ENCODE peak calls at places on chromosomes 13 and 19, in four cellular contexts. One of them, this sample, is unnamed.

GRCh38 chr13:84088996-84089395 is 206.7 kb upstream of the SLITRK1 start:
- DNase-seq in colonic mucosa: no peak
- DNase-seq in left lung: no peak
- DNase-seq in tibial nerve: no peak
- DNase-seq in this sample: no peak

GRCh38 chr13:109989155-109989554 is 202.8 kb upstream of the IRS2 start:
- DNase-seq in colonic mucosa: no peak
- DNase-seq in left lung: no peak
- DNase-seq in tibial nerve: no peak
- DNase-seq in this sample: no peak

GRCh38 chr19:47375694-47376588 is 26.8 kb downstream of the DHX34 start:
- DNase-seq in colonic mucosa: no peak
- DNase-seq in left lung: peak
- DNase-seq in tibial nerve: no peak
- DNase-seq in this sample: no peak

GRCh38 chr19:10173527-10173926 is 21.2 kb downstream of the DNMT1 start:
- DNase-seq in colonic mucosa: no peak
- DNase-seq in left lung: peak
- DNase-seq in tibial nerve: no peak
- DNase-seq in this sample: no peak

GRCh38 chr13:111074826-111075225 is 40.3 kb upstream of the ARHGEF7 start:
- DNase-seq in colonic mucosa: no peak
- DNase-seq in left lung: no peak
- DNase-seq in tibial nerve: no peak
- DNase-seq in this sample: no peak

GRCh38 chr13:28545583-28546333 is 50.8 kb upstream of the FLT1 start:
- DNase-seq in colonic mucosa: peak
- DNase-seq in left lung: no peak
- DNase-seq in tibial nerve: no peak
- DNase-seq in this sample: no peak

GRCh38 chr13:74040200-74040599 is 94.0 kb downstream of the KLF12 start:
- DNase-seq in colonic mucosa: peak
- DNase-seq in left lung: no peak
- DNase-seq in tibial nerve: no peak
- DNase-seq in this sample: no peak

GRCh38 chr13:32031025-32031814 is at the start of gene FRY:
- DNase-seq in colonic mucosa: peak
- DNase-seq in left lung: peak
- DNase-seq in tibial nerve: peak
- DNase-seq in this sample: peak

GRCh38 chr19:10230155-10230903 is 802 bp downstream of the S1PR2 start:
- DNase-seq in colonic mucosa: peak
- DNase-seq in left lung: no peak
- DNase-seq in tibial nerve: peak
- DNase-seq in this sample: peak

GRCh38 chr19:11204943-11205349 is 7.6 kb upstream of the KANK2 start:
- DNase-seq in colonic mucosa: no peak
- DNase-seq in left lung: no peak
- DNase-seq in tibial nerve: no peak
- DNase-seq in this sample: no peak

GRCh38 chr19:2527171-2527570 is 51.2 kb downstream of the GADD45B start:
- DNase-seq in colonic mucosa: no peak
- DNase-seq in left lung: peak
- DNase-seq in tibial nerve: no peak
- DNase-seq in this sample: no peak

GRCh38 chr13:114017028-114017630 is 43.3 kb upstream of the C13orf46 start:
- DNase-seq in colonic mucosa: no peak
- DNase-seq in left lung: peak
- DNase-seq in tibial nerve: no peak
- DNase-seq in this sample: no peak
- TF ChIP-seq CTCF in colonic mucosa: no peak
- TF ChIP-seq CTCF in left lung: no peak
- TF ChIP-seq CTCF in tibial nerve: no peak
- TF ChIP-seq CTCF in this sample: no peak

DNA sequence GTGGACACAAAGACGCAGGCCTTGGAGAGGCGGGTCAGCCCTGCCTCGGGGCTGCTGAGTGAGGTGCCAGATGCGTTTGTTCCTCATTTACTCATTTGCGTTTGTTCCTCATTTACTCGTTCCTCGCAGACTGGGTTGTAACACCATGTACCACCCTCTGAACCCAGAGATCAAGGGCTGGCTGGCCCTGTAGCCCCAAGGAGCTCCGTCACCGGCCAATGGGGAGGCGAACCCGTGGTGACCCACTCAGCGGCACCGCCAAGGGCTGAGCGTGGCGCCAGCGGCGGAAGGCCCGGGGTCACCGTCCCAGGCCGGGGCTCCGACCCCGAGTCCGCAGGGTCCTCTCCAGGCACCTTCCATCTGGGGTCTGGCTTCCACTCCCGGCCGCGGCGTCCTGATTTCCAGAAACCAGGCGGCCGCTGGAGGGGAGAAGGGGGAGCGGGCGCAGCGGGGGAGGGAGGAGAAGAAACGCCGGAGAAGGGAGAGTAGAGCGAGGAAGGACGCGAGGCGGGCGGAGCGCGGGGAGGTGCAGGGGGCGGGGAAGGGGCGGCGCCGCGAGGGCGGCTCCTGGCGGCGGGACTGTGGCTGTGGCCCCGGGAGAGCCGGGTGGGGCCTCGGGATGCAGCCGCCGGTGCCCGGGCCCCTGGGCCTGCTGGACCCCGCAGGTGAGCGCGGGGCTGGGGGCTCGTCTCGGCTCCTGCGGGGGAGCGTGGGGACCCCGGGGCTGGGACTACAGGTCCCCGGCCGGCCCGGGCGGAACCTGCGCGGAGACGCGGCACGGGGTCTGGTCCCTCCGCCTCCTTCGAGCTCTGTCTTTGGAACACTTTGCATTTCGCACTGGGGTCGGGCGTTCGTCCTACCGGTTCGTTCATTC is at the start of gene TMEM255B:
- DNase-seq in colonic mucosa: peak
- DNase-seq in left lung: peak
- DNase-seq in tibial nerve: peak
- DNase-seq in this sample: peak
- TF ChIP-seq CTCF in colonic mucosa: peak
- TF ChIP-seq CTCF in left lung: peak
- TF ChIP-seq CTCF in tibial nerve: peak
- TF ChIP-seq CTCF in this sample: peak

GRCh38 chr13:29596064-29596418 is 553 bp upstream of the SLC7A1 start:
- DNase-seq in colonic mucosa: no peak
- DNase-seq in left lung: no peak
- DNase-seq in tibial nerve: no peak
- DNase-seq in this sample: no peak
- TF ChIP-seq CTCF in colonic mucosa: no peak
- TF ChIP-seq CTCF in left lung: no peak
- TF ChIP-seq CTCF in tibial nerve: no peak
- TF ChIP-seq CTCF in this sample: no peak

DNA sequence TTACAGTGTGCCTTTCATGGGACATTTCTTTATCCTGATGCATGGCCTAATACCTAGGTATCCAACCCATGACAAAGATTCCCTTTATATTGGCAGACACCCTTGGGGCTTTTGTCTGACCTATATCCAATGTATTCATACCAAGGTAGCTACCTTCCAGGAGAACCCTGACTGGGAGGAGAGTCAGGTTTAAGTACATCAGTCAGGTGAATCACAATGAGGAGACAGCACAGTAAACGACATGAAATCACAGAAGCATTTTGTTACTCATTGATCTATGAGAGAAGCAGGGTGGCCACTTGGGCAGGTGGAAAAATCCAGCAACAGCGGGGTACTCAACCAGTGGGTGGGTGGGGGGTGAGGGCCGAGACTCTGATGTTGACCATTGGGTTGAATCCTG is 527.4 kb upstream of the ATXN8OS start:
- DNase-seq in colonic mucosa: no peak
- DNase-seq in left lung: no peak
- DNase-seq in tibial nerve: no peak
- DNase-seq in this sample: no peak
- TF ChIP-seq CTCF in colonic mucosa: no peak
- TF ChIP-seq CTCF in left lung: no peak
- TF ChIP-seq CTCF in tibial nerve: no peak
- TF ChIP-seq CTCF in this sample: no peak

DNA sequence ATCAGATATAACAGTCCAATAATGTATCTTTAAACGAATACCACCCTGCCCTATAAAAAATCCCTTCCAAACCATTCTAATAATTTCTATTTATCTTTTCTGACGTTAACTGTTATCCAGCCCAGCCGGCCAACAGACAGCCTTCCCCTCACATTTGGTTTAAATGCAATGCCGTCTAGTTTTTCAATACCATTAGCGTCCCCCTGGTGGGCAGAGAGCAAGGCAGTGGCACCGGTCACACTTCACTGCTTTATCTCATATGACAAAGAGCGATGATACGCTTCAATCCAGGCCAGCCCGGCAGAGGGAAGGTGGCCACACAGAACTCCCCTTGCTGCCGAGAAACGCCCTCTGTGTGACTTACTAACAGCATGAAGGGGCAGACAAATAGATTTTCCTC is 402.1 kb upstream of the ZNF507 start:
- DNase-seq in colonic mucosa: no peak
- DNase-seq in left lung: no peak
- DNase-seq in tibial nerve: no peak
- DNase-seq in this sample: no peak
- TF ChIP-seq CTCF in colonic mucosa: no peak
- TF ChIP-seq CTCF in left lung: no peak
- TF ChIP-seq CTCF in tibial nerve: no peak
- TF ChIP-seq CTCF in this sample: no peak

DNA sequence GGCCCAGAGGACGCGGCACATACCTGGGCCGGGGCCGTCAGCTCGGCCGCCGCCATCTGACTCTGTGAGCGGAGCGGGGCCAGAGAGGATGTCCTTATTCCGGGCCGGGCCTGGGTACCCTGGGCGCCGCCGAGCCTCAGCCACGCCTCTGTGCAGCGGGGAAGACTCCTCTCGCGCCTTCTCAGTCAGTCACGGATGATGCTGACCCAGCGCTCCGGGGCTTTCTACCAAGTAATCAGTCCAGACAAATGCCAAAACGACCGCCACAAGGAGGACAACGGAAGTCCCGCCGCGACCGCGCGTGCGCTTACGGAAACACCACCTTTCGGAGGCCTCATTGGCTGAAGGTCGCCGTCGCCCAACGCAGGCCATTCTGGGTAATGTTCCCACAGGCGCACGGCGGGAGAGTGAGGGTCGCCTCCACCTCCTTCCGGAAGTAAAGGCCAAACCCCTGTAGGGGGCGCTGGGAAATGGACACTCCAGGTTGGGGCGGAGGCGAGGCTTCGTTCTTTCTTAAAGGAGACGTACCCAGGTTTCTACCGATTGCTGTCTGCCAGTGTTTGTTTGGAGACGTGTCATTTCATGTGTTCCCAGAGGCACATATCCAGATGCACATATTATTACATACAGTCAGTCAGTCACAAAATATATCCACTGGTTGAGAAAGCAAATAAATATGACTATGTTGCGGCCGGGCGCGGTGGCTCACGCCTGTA is at the start of gene ZNF256:
- DNase-seq in colonic mucosa: peak
- DNase-seq in left lung: peak
- DNase-seq in tibial nerve: peak
- DNase-seq in this sample: peak
- TF ChIP-seq CTCF in colonic mucosa: peak
- TF ChIP-seq CTCF in left lung: peak
- TF ChIP-seq CTCF in tibial nerve: peak
- TF ChIP-seq CTCF in this sample: peak

GRCh38 chr13:94710081-94710809 is 2.1 kb downstream of the SOX21 start:
- DNase-seq in colonic mucosa: no peak
- DNase-seq in left lung: no peak
- DNase-seq in tibial nerve: no peak
- DNase-seq in this sample: no peak

GRCh38 chr13:94708971-94709614 is 3.3 kb downstream of the SOX21 start:
- DNase-seq in colonic mucosa: no peak
- DNase-seq in left lung: no peak
- DNase-seq in tibial nerve: no peak
- DNase-seq in this sample: no peak

GRCh38 chr13:94712287-94712811 is at the start of gene SOX21:
- DNase-seq in colonic mucosa: no peak
- DNase-seq in left lung: peak
- DNase-seq in tibial nerve: no peak
- DNase-seq in this sample: no peak

GRCh38 chr13:94711561-94712286 is 621 bp downstream of the SOX21 start:
- DNase-seq in colonic mucosa: no peak
- DNase-seq in left lung: peak
- DNase-seq in tibial nerve: no peak
- DNase-seq in this sample: no peak

DNA sequence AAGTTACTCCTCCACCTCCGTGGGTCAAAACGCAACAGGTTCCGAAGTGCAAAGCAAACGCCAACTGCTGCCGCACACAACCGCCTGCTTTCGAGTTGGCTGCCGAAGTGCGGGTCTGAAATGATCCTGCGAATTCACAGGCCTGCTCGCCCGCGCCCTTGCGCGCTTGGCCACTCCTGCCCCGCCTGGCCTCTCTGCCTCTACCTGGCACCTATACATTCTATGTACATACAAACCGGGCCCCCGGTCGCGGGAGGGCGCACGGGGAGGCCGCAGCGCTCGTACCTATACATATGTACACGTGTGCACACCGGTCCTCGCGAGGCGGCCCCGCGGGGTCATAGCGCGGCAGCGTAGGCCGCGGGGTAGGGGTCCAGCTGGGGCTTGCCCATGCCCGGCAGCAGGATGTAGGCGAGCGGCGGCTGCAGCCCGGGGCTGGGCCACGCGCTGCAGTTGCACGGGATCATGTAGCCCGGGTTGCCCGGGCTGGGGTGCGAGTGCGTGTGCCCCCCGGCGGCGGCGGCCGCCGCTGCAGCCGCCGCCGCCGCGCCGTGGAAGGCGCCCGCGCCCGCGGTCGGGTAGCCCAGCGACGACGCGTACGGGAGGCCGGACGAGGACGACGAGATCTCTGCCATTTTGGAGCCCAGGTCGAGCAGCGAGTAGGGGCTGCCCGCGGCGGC is 1.3 kb downstream of the SOX21 start:
- DNase-seq in colonic mucosa: no peak
- DNase-seq in left lung: peak
- DNase-seq in tibial nerve: no peak
- DNase-seq in this sample: no peak
- TF ChIP-seq CTCF in colonic mucosa: no peak
- TF ChIP-seq CTCF in left lung: no peak
- TF ChIP-seq CTCF in tibial nerve: no peak
- TF ChIP-seq CTCF in this sample: no peak

GRCh38 chr19:38143847-38144246 is 80.2 kb downstream of the DPF1 start:
- DNase-seq in colonic mucosa: no peak
- DNase-seq in left lung: no peak
- DNase-seq in tibial nerve: no peak
- DNase-seq in this sample: no peak
- TF ChIP-seq CTCF in colonic mucosa: no peak
- TF ChIP-seq CTCF in left lung: no peak
- TF ChIP-seq CTCF in tibial nerve: no peak
- TF ChIP-seq CTCF in this sample: no peak

GRCh38 chr13:38641164-38641948 is 45.5 kb upstream of the FREM2 start:
- DNase-seq in colonic mucosa: no peak
- DNase-seq in left lung: no peak
- DNase-seq in tibial nerve: no peak
- DNase-seq in this sample: no peak
- TF ChIP-seq CTCF in colonic mucosa: no peak
- TF ChIP-seq CTCF in left lung: peak
- TF ChIP-seq CTCF in tibial nerve: no peak
- TF ChIP-seq CTCF in this sample: no peak

GRCh38 chr13:44231786-44232516 is 141.7 kb upstream of the SERP2 start:
- DNase-seq in colonic mucosa: peak
- DNase-seq in left lung: peak
- DNase-seq in tibial nerve: peak
- DNase-seq in this sample: no peak
- TF ChIP-seq CTCF in colonic mucosa: no peak
- TF ChIP-seq CTCF in left lung: no peak
- TF ChIP-seq CTCF in tibial nerve: no peak
- TF ChIP-seq CTCF in this sample: no peak